ENCODE peak calls at places on chromosome 3, in seven cellular contexts. J is coronary artery; O is activated T-helper 9 cell treated with anti-CD3 and anti-CD28 coated beads, Interleukin-2, amount 50 U/mL, for 16 hours; L is CD4-positive, alpha-beta memory T cell; X is AG09309; D is Right ventricle myocardium superior; N is GM23338. B is an unnamed sample.

GRCh38 chr3:9218514-9218846 is 31.0 kb downstream of the SRGAP3 start:
- DNase-seq in D (no peak), J (no peak), L (no peak), O (no peak), X (no peak), N (no peak), B (no peak)

GRCh38 chr3:40306336-40306735 is 3.2 kb upstream of the EIF1B start:
- DNase-seq in J (no peak), D (no peak), N (no peak), L (no peak), O (no peak), X (no peak), B (no peak)

GRCh38 chr3:179503640-179504039 is 52.4 kb upstream of the GNB4 start:
- DNase-seq in N (no peak), J (no peak), X (no peak), L (no peak), O (no peak), D (no peak), B (no peak)

GRCh38 chr3:151660890-151661289 is 72.8 kb upstream of the AADACL2 start:
- DNase-seq in L (no peak), O (no peak), J (no peak), X (no peak), N (no peak), D (no peak), B (no peak)

GRCh38 chr3:4898454-4899313 is 80.6 kb upstream of the BHLHE40 start:
- DNase-seq in D (no peak), O (no peak), X (no peak), J (no peak), L (peak), N (no peak), B (no peak)

GRCh38 chr3:171282041-171282440 is 178.2 kb downstream of the TNIK start:
- DNase-seq in J (no peak), D (no peak), N (no peak), O (no peak), L (no peak), X (peak), B (no peak)

GRCh38 chr3:37237252-37237651 is 62.9 kb upstream of the LRRFIP2 start:
- DNase-seq in X (no peak), D (no peak), O (no peak), N (no peak), L (no peak), J (no peak), B (no peak)

GRCh38 chr3:49602877-49603411 is 48.7 kb downstream of the BSN start:
- DNase-seq in D (no peak), L (peak), J (no peak), O (peak), X (no peak), N (no peak), B (no peak)

GRCh38 chr3:38131621-38132369 is 5.1 kb downstream of the ACAA1 start:
- DNase-seq in N (peak), J (peak), L (no peak), X (no peak), D (no peak), O (no peak), B (no peak)

GRCh38 chr3:124387008-124387407 is 343.2 kb upstream of the UMPS start:
- DNase-seq in X (no peak), L (no peak), N (no peak), J (no peak), D (no peak), O (no peak), B (no peak)

GRCh38 chr3:308597-309321 is 112.2 kb downstream of the CHL1 start:
- DNase-seq in N (peak), X (no peak), J (no peak), D (no peak), L (no peak), O (no peak), B (no peak)

GRCh38 chr3:11095932-11096265 is 58.4 kb upstream of the HRH1 start:
- DNase-seq in J (no peak), X (no peak), L (no peak), O (no peak), N (peak), D (no peak), B (no peak)

GRCh38 chr3:29255854-29256696 is 24.8 kb upstream of the RBMS3 start:
- DNase-seq in J (no peak), D (no peak), N (no peak), O (no peak), L (no peak), X (no peak), B (no peak)

GRCh38 chr3:114586119-114586518 is 292.3 kb downstream of the TIGIT start:
- DNase-seq in N (no peak), O (no peak), L (no peak), D (no peak), X (no peak), J (no peak), B (no peak)

GRCh38 chr3:18679226-18679625 is 254.1 kb upstream of the SATB1 start:
- DNase-seq in J (no peak), X (no peak), O (no peak), N (no peak), D (no peak), L (peak), B (no peak)

GRCh38 chr3:4303187-4304123 is at the start of gene SETMAR:
- DNase-seq in D (peak), J (peak), O (peak), N (peak), L (peak), X (peak), B (peak)

GRCh38 chr3:16570113-16570512 is 35.1 kb downstream of the DAZL start:
- DNase-seq in X (no peak), N (no peak), D (no peak), J (no peak), O (no peak), L (no peak), B (no peak)

GRCh38 chr3:191740712-191741111 is 279.7 kb downstream of the PYDC2 start:
- DNase-seq in J (no peak), N (no peak), L (no peak), X (no peak), O (no peak), D (no peak), B (no peak)

GRCh38 chr3:24765399-24765798 is 270.7 kb upstream of the THRB start:
- DNase-seq in N (no peak), J (no peak), O (no peak), D (no peak), X (no peak), L (no peak), B (no peak)

GRCh38 chr3:185330644-185331043 is 32.3 kb upstream of the MAP3K13 start:
- DNase-seq in D (no peak), J (no peak), X (no peak), L (no peak), O (no peak), N (peak), B (no peak)

GRCh38 chr3:106809633-106810460 is 567.4 kb upstream of the CCDC54 start:
- DNase-seq in N (no peak), L (no peak), J (no peak), O (no peak), X (no peak), D (no peak), B (no peak)

GRCh38 chr3:167067844-167068161 is 312.3 kb downstream of the ZBBX start:
- DNase-seq in O (no peak), X (no peak), L (no peak), D (no peak), J (no peak), N (no peak), B (no peak)

GRCh38 chr3:157098121-157098822 is 61.7 kb downstream of the CCNL1 start:
- DNase-seq in O (no peak), J (no peak), L (no peak), D (no peak), N (no peak), X (no peak), B (no peak)

GRCh38 chr3:25855281-25855680 is 65.4 kb downstream of the OXSM start:
- DNase-seq in O (no peak), J (no peak), X (no peak), D (no peak), N (no peak), L (no peak), B (no peak)

GRCh38 chr3:39127907-39128303 is 20.4 kb downstream of the TTC21A start:
- DNase-seq in N (no peak), L (no peak), X (no peak), O (no peak), D (no peak), J (no peak), B (no peak)

GRCh38 chr3:63911901-63912767 is at the start of gene SCAANT1:
- DNase-seq in N (peak), X (peak), L (peak), D (peak), O (peak), J (peak), B (peak)

GRCh38 chr3:170644711-170645110 is 58.8 kb upstream of the SLC7A14 start:
- DNase-seq in X (no peak), L (no peak), O (no peak), N (no peak), D (no peak), J (no peak), B (no peak)

GRCh38 chr3:138445654-138446053 is 11.2 kb downstream of the ESYT3 start:
- DNase-seq in X (no peak), N (no peak), L (no peak), J (no peak), O (no peak), D (no peak), B (no peak)